ENCODE peak calls at places on chromosomes 3 and 15, in eight cellular contexts. D is tibial nerve, W is HCT116, R is pancreas, P is left ventricle myocardium inferior, E is IMR-90, H is lower lobe of right lung, S is psoas muscle. U is an unnamed sample.

GRCh38 chr3:195117978-195118581 is 152.9 kb downstream of the XXYLT1 start:
- DNase-seq in R (no peak), W (peak), E (peak), P (no peak), S (no peak), H (no peak), D (no peak), U (no peak)

GRCh38 chr3:127678315-127678599 is 5.5 kb downstream of the ABTB1 start:
- DNase-seq in W (no peak), D (no peak), P (no peak), S (no peak), R (no peak), H (no peak), E (no peak), U (no peak)

GRCh38 chr15:68230157-68231100 is 901 bp upstream of the CLN6 start:
- DNase-seq in R (no peak), W (no peak), S (no peak), D (no peak), E (peak), P (no peak), H (no peak), U (peak)

GRCh38 chr15:48421362-48421761 is 90.1 kb downstream of the DUT start:
- DNase-seq in W (no peak), D (no peak), R (no peak), E (no peak), H (no peak), S (no peak), P (no peak), U (no peak)

GRCh38 chr3:141266797-141267555 is 35.4 kb downstream of the PXYLP1 start:
- DNase-seq in P (no peak), W (no peak), D (no peak), E (no peak), R (no peak), S (no peak), H (no peak), U (no peak)

GRCh38 chr3:5037828-5038227 is 58.6 kb downstream of the BHLHE40 start:
- DNase-seq in R (no peak), S (no peak), E (no peak), D (no peak), W (no peak), H (no peak), P (no peak), U (no peak)

GRCh38 chr3:120172070-120172469 is 77.8 kb upstream of the GSK3B start:
- DNase-seq in E (peak), H (no peak), W (no peak), D (no peak), P (no peak), R (no peak), S (peak), U (no peak)

GRCh38 chr15:71049706-71050422 is 65.4 kb upstream of the THSD4 start:
- DNase-seq in D (no peak), R (no peak), H (no peak), W (no peak), E (peak), S (no peak), P (no peak), U (no peak)

GRCh38 chr15:63236272-63236671 is 41.1 kb upstream of the APH1B start:
- DNase-seq in R (no peak), S (no peak), H (no peak), E (peak), P (no peak), W (no peak), D (no peak), U (no peak)

GRCh38 chr15:87959658-87960057 is 296.9 kb downstream of the NTRK3 start:
- DNase-seq in H (no peak), P (no peak), S (no peak), D (no peak), R (no peak), E (no peak), W (no peak), U (no peak)

GRCh38 chr15:60708684-60709083 is 229.7 kb upstream of the ICE2 start:
- DNase-seq in H (no peak), R (no peak), D (no peak), E (peak), P (no peak), W (no peak), S (no peak), U (no peak)

GRCh38 chr3:50436063-50436674 is 67.3 kb downstream of the CACNA2D2 start:
- DNase-seq in R (peak), H (peak), S (peak), P (peak), D (no peak), W (peak), E (peak), U (peak)

GRCh38 chr3:181933052-181933618 is 221.4 kb downstream of the SOX2 start:
- DNase-seq in R (no peak), H (no peak), E (no peak), W (no peak), P (no peak), D (no peak), S (no peak), U (no peak)

GRCh38 chr3:163946785-163947184 is 1131.5 kb downstream of the SI start:
- DNase-seq in D (no peak), P (no peak), W (no peak), H (no peak), R (no peak), E (no peak), S (no peak), U (no peak)

GRCh38 chr3:187741403-187742350 is 3.6 kb downstream of the BCL6 start:
- DNase-seq in S (peak), H (peak), W (peak), D (peak), R (peak), P (peak), E (peak), U (peak)

GRCh38 chr3:188230962-188231361 is 77.0 kb downstream of the LPP start:
- DNase-seq in H (no peak), S (peak), D (no peak), P (no peak), E (peak), R (no peak), W (peak), U (no peak)

GRCh38 chr3:195999896-196000295 is 82.0 kb downstream of the TFRC start:
- DNase-seq in R (no peak), S (no peak), W (no peak), P (no peak), H (no peak), D (no peak), E (no peak), U (no peak)

DNA sequence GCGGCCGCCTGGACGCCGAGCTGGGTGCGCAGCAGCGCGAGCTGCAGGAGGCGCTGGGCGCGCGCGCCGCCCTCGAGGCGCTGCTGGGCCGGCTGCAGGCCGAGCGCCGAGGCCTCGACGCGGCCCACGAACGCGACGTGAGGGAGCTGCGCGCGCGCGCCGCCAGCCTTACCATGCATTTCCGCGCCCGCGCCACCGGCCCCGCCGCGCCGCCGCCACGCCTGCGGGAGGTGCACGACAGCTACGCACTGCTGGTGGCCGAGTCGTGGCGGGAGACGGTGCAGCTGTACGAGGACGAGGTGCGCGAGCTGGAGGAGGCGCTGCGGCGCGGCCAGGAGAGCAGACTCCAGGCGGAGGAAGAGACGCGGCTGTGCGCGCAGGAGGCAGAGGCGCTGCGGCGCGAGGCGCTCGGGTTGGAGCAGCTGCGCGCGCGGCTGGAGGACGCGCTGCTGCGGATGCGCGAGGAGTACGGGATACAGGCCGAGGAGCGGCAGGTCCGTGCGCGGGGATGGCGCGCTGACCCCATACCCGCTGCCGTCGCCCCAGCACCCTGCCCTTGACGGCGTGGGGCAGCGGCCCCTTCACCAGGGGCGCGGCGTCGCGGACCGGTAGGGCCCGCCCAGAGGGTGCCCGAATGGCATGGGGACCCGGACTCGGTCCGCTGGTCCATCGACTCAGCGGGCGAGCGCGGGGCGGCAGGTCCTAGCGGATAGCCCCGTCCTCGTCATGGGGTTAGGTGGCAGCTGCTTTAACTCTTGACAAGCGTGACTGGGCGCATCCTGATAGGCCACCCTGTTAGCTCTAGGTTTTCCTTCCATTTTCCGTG is 849 bp downstream of the SYNM start:
- DNase-seq in P (peak), E (peak), R (peak), S (peak), H (peak), D (no peak), W (no peak), U (no peak)
- H3K4me3 ChIP-seq in P (peak), E (peak), R (peak), S (peak), H (peak), D (peak), W (no peak), U (peak)

DNA sequence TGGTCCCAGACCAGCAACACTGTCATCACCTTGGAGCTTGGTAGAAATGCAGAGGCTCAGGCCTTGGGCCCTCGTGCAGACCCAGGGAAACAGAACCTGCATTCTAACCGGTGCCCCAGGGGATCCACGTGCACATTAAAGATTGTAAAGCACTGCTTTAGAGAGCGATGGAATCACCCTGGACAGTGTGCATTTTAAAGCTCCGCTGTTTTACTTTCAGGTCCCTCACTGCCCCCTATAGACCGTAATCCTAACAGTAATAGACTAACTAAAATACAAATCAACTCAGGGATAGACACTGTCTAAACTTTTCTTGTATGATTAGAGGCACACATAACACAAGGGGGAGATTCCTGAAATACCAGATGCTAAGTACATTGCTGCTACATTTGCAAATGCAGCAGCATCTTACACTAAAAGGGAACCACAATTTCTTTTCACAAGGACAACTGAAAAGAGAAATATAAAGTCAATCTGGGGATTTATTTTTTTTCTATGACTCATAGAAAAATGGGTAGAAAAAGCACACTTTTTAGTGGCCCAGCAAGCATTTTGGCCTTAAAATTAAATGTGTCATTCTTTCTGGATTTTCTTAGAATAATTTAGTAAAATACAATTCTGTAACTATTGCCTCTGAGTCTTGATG is 10.5 kb upstream of the SH3GL3 start:
- DNase-seq in E (peak), D (no peak), R (no peak), H (no peak), S (no peak), W (peak), P (no peak), U (no peak)
- TF ChIP-seq CTCF in E (peak), D (no peak), R (no peak), H (peak), S (no peak), W (peak), P (peak), U (no peak)

DNA sequence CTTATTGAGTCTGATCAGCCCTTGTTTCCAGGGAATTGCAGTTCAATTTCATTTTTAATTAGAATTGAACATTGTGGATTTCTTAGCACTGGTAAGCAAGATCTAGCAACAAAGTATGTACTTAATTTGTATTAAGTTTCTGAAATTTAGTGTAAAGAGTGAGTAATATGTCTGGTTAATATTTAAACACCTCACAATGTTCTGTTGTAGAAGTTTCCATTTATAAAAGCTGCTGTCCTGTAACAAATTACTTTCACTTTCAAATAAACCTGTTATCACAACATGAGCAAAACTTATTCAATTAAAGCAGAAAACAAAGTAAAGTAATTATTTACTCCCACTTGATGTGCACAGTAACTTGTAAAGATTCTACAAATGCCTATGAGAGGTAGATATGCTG is 448.5 kb downstream of the NAALADL2 start:
- DNase-seq in E (no peak), S (no peak), W (no peak), D (no peak), P (no peak), R (no peak), H (no peak), U (no peak)
- H3K27ac ChIP-seq in E (no peak), S (no peak), W (no peak), D (no peak), P (no peak), R (no peak), H (no peak), U (no peak)

GRCh38 chr3:129130291-129130813 is 8.7 kb upstream of the RAB43 start:
- DNase-seq in P (no peak), E (no peak), D (no peak), S (no peak), W (no peak), H (no peak), R (no peak), U (no peak)

GRCh38 chr3:129126726-129127280 is 5.2 kb upstream of the RAB43 start:
- DNase-seq in S (no peak), P (no peak), W (no peak), E (no peak), H (no peak), R (no peak), D (no peak), U (no peak)

GRCh38 chr3:129128357-129129155 is 7.0 kb upstream of the RAB43 start:
- DNase-seq in R (no peak), H (no peak), W (no peak), P (no peak), D (no peak), E (no peak), S (no peak), U (no peak)

GRCh38 chr3:129131465-129132088 is 10.0 kb upstream of the RAB43 start:
- DNase-seq in W (no peak), R (no peak), E (no peak), H (no peak), P (no peak), S (no peak), D (no peak), U (no peak)

DNA sequence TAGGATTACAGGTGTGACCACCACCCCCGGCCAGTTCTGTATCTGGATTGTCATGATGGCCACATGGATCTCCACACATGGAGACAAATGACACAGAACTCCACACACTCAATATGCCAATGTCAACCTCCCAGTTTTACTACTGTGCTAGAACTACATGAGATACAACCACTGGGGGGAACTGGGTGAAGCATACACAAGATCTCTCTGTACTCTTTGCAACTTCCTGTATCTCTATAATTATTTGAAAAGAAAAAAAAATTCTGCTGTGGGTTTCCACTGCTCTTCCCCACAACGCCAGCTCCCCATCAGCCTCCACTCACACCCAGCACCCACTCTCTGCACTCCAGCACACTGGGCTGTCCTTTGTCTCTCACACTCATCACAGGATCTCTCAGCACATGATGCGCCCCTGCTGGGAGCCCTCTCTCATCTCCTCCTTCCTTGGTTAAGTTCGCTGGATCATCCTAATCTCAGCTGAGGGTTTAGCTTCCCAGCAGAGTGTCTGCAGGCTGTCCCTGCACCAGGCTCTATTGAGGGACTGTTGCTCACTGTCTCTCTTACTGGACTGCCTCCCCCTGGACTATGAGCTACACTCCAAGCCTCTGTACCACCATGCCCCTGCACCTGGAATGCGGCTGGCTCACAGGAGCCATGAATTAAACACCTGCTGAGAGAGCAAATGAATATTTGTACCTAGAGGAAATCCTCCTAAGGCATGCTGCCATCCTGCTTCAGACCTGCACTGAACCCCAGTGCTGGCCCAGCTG is 10.7 kb upstream of the RAB43 start:
- DNase-seq in E (no peak), H (no peak), D (no peak), W (no peak), R (no peak), S (no peak), P (no peak), U (no peak)
- H3K4me3 ChIP-seq in E (no peak), H (no peak), D (no peak), W (no peak), R (no peak), S (no peak), P (no peak), U (no peak)

DNA sequence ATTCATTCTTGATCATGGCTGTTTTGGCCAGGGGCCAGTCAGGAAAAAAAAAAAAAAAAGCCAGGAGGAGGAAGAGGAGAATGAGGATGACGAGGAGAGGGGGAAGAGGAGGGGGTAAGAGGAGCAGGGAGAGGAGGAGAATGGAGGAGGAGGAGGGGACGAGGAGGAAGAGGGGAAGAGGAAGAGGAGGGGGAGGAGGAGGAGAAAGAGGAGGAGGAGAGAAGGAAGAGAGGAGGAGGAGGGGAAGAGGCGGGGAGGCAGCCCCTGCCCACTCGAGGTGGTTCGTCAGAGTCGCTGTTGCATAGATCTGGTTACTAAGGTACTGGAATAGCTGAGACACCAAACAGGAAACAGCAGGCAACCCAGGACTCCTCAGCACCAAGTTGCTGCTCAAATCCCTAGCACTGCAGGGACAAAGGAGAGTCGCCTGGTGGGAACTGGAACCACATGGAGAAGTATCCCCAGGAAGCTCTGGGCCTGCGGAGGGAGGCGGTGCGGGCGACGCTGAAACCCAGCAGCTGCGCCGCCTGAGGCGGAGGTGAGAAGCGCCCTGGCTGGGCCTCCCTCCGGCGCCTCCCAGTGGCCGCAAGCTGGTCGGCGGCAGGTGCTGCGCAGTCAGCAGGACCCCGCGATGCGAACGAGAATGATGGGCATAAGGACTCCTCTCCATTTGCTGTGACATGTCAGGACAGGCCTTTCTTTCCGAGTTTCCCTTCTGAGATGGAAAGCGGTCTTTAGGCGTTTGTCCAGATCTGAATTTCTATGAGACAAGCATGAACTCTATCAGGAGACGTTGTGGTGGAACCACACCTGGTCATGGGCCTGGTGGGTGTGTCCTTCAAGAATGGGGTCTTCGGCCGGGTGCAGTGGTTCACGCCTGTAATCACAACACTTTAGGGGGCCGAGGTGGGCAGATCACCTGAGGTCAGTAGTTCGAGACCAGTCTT is 17.5 kb downstream of the FAM240A start:
- DNase-seq in P (peak), E (peak), H (peak), D (peak), W (peak), R (peak), S (peak), U (peak)
- TF ChIP-seq CTCF in P (peak), E (peak), H (peak), D (peak), W (peak), R (peak), S (peak), U (peak)

GRCh38 chr3:169659858-169660614 is 3.5 kb downstream of the MECOM start:
- DNase-seq in P (no peak), R (peak), H (peak), D (no peak), S (no peak), E (no peak), W (no peak), U (no peak)

GRCh38 chr3:169659096-169659521 is 4.4 kb downstream of the MECOM start:
- DNase-seq in S (no peak), R (peak), E (no peak), D (no peak), P (peak), W (no peak), H (no peak), U (no peak)

GRCh38 chr3:169658311-169658931 is 5.1 kb downstream of the MECOM start:
- DNase-seq in R (peak), E (peak), H (no peak), P (no peak), D (no peak), S (no peak), W (no peak), U (no peak)

GRCh38 chr3:169660709-169661566 is 2.6 kb downstream of the MECOM start:
- DNase-seq in E (peak), R (peak), S (no peak), D (no peak), W (no peak), H (peak), P (no peak), U (no peak)

DNA sequence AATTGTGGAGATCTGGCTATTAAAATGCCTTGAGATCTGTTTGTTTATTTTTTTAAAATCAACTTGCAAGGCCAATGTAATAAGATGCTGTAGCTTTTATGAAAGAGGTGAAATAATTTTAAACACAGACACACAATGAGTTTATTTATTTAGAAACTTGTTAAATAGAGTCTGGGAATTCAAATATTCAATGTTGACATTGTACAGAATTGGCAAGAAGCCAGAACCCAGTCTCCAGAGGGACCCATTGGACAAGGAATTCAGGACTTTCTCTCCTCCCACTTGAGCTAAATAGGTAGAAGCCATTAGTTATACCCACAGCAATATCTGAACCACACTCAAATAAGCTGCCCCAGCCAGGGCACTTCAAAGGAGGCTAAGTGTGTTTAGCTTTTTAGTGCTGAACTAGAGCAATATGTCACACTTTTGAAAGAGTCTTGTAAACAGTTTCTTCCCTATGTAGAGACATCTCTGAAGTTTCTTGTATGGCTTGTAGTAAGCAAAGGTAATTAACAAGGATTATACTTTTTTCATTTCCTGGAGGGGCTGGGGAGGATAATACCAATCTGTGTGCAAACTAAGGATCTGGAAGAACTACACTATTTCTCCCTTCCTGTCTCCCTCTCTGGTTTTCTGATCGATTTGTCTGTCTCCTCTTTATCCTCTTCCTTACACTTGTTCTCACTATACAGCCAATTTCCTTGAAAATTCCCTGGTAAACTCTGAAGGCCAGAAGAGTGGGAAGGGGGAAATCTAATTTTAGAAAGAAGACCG is 6.0 kb downstream of the MECOM start:
- DNase-seq in D (no peak), W (no peak), E (no peak), P (no peak), H (no peak), S (no peak), R (peak), U (no peak)
- H3K27ac ChIP-seq in D (no peak), W (no peak), E (no peak), P (peak), H (peak), S (peak), R (no peak), U (no peak)

U was measured in ovary.